ENCODE peak calls at places on chromosome 6, in four cellular contexts. N is H1, G is HepG2, M is GM12878. S is an unnamed sample.

GRCh38 chr6:119255492-119255891 is 94.1 kb downstream of the MAN1A1 start:
- DNase-seq in N (no peak), G (no peak), M (no peak), S (no peak)

GRCh38 chr6:110217255-110217654 is 37.0 kb downstream of the CDC40 start:
- DNase-seq in N (no peak), G (no peak), M (no peak), S (no peak)

GRCh38 chr6:119296036-119297035 is 53.2 kb downstream of the MAN1A1 start:
- DNase-seq in N (no peak), G (no peak), M (no peak), S (no peak)

GRCh38 chr6:37210313-37210898 is 40.5 kb downstream of the PIM1 start:
- DNase-seq in N (peak), G (peak), M (peak), S (peak)

GRCh38 chr6:5151955-5152401 is 66.8 kb downstream of the PPP1R3G start:
- DNase-seq in N (no peak), G (no peak), M (no peak), S (no peak)

GRCh38 chr6:89655122-89655521 is 16.6 kb upstream of the LYRM2 start:
- DNase-seq in N (no peak), G (no peak), M (no peak), S (no peak)

GRCh38 chr6:1739680-1740079 is 130.0 kb downstream of the FOXC1 start:
- DNase-seq in N (no peak), G (no peak), M (peak), S (no peak)

GRCh38 chr6:63307581-63308246 is 12.1 kb downstream of the LGSN start:
- DNase-seq in N (no peak), G (peak), M (peak), S (peak)

GRCh38 chr6:125111219-125111983 is 42.2 kb upstream of the TPD52L1 start:
- DNase-seq in N (no peak), G (no peak), M (no peak), S (no peak)

GRCh38 chr6:156694679-156695078 is 82.5 kb upstream of the ARID1B start:
- DNase-seq in N (no peak), G (no peak), M (no peak), S (no peak)

GRCh38 chr6:127938701-127939100 is 37.8 kb upstream of the THEMIS start:
- DNase-seq in N (no peak), G (no peak), M (no peak), S (no peak)

DNA sequence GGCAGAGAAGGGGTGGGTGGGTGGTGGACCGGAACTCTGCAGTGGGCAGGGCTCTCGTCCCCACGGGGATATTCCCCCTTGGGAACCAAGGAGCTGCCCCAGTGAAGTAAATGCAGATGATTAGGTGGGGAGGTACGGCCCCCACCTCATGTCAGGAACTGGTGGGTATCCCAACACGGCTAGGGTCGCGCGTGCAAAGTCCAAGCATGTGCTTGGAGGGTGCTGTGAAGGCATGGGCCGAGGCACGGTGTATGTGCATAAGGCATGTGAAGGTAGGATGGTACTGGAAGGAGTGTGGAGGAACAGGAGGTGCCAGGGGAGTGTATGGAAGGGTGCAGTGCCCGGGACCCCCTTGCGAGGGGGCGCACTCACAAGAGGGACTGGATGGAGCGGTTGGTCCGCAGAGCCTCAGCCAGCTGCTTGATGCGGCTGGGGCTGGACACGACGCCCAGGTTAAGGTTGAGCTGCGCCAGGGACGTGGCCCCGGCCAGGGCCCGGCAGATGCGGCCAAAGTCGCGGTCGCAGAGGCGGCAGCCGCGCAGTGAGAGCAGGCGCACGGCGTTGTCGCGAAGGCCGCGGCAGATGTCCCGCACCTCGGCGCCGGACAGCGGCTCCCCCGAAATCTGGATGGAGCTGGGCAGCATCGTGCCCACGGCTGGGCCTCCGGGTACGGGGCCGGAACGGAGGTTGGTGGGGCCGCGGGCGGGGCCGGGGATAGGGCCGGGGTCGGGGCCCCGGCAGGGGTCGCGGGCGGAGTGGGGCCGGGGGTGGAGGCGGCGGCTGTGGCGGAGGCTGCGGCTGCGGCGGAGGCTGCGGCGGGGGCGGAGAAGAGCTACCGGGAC is 783 bp downstream of the LRRC73 start:
- DNase-seq in N (no peak), G (no peak), M (no peak), S (no peak)
- TF ChIP-seq EZH2 in N (peak), G (no peak), M (no peak), S (no peak)

GRCh38 chr6:47309326-47310130 is at the start of gene TNFRSF21:
- DNase-seq in N (peak), G (peak), M (peak), S (peak)

GRCh38 chr6:47307362-47308222 is 2.1 kb downstream of the TNFRSF21 start:
- DNase-seq in N (no peak), G (no peak), M (no peak), S (no peak)

GRCh38 chr6:47308674-47309325 is 905 bp downstream of the TNFRSF21 start:
- DNase-seq in N (no peak), G (no peak), M (no peak), S (peak)

GRCh38 chr6:47308223-47308567 is 1.5 kb downstream of the TNFRSF21 start:
- DNase-seq in N (no peak), G (no peak), M (no peak), S (no peak)

DNA sequence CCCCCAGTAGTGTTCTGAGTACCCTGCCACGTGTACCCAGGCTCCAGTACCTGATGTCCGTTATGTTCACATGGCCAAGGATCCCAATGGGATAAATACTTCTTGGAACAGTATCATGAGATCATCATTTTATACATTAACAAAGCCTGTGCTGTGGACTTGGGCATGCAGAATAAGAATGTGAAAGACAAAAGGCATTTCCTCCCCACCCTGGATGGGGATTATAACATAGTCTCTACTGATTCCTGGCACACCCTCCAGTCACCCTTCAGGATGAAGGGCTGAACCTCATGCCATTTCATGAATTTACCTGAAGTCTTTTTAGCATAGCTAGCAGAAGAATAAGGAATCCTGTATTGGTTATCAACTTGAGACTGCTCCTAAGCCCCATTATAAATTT is 2.8 kb downstream of the TNFRSF21 start:
- DNase-seq in N (no peak), G (no peak), M (no peak), S (no peak)
- TF ChIP-seq HDAC2 in N (no peak), G (no peak), M (no peak), S (no peak)

DNA sequence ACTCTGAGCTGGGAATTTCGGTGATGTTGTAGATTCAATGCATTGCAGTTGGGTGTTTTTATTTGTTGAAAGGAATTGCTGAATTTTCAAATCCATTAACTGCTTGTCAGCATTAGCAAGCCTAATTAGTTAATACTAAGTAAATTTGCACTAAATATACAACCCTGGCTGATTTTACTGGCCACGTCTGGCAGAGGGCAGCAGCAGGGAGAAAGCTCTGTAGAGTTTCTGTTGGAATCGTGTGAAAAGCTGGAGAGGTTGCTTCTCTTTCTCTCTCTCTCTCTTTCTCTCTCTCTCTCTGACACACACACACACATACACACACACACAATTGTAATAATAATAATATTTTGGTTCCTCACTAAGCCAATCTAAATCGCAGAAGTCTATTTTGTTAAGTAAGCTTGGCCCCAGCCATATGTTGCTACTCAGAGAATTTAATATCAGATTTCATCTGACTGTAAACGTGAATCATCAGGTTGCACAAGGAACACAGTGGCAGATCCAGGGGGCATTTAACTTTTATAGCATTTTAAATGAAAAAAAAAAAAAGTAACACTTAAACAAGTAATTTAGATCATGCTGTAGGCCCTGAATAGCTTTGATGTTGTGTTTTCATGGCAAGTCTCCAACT is 289.5 kb downstream of the ESR1 start:
- DNase-seq in N (no peak), G (no peak), M (no peak), S (no peak)
- TF ChIP-seq EZH2 in N (no peak), G (no peak), M (no peak), S (no peak)

DNA sequence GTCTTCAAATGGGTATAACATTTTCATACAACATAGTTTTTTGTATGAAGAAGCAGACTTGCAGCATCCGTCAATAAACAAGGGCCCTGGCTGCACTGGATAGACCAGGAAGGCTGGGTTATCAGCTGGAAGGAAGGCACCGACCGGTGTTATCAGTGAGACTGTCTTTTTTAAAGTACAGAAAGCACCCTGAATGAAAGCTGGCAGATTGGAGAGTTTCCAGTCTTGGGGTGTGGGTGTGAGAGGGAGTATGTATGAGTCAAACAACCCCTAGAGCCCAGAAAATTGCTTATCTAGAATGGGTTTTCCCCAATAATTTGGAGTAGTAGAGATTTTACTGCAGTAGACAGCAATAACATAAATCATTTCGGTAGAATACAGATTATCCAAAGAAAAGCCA is 42.4 kb downstream of the TXLNB start:
- DNase-seq in N (no peak), G (no peak), M (no peak), S (no peak)
- TF ChIP-seq HDAC2 in N (no peak), G (no peak), M (no peak), S (no peak)

GRCh38 chr6:73349311-73349710 is 4.8 kb downstream of the DPPA5 start:
- DNase-seq in N (peak), G (no peak), M (no peak), S (no peak)
- TF ChIP-seq EZH2 in N (no peak), G (no peak), M (no peak), S (no peak)

GRCh38 chr6:40815731-40816130 is 223.3 kb downstream of the UNC5CL start:
- DNase-seq in N (no peak), G (no peak), M (no peak), S (no peak)
- TF ChIP-seq HDAC2 in N (no peak), G (no peak), M (no peak), S (no peak)

DNA sequence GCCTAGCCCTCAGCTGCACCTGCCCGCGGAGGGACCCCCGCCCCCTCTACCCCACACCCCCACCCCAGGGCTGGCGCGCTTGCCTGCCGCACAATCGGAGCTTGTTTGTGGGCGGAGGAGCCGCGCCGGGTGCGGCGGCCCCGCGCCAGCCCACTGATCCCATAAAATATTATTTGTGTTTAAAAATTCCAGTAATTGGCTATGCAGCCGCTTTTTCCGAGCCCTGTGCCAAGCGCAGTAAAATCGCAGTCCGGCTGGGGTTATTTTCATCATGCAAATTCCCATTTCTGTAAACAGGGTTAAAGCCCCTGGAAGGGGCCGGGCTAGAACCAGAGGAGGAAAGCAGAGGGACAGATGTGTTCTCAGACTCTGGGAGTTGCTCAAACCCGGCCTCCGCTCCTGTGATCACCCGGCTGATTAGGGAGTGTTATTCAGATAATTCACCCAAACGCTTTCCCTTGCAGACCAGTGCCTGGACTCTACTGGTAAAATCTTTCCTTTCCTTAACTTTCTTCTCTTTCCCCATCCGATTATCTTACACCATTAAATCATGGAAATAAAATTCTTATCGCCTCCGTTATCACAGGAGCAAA is 93.1 kb downstream of the NCR2 start:
- DNase-seq in N (no peak), G (no peak), M (no peak), S (no peak)
- TF ChIP-seq EZH2 in N (no peak), G (no peak), M (no peak), S (no peak)

DNA sequence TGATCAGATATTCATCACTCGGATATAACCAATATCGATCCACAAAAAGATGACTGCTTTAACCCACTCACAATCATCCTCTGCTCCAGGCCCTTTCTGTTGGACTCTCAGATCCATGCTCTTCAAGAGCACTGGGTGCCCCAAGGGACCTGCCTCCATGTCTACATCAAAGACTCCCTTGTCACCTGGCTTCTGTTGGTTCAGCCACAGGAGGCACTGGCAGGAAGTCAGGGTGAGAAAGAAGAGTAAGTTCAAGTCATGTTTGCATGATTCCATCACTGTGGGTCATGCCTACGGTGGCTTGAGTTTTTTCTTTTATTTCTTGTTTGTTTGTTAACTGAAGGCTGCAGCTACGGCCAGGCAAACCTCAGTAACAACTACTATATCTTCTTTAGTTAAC is 243.3 kb downstream of the ADGRG6 start:
- DNase-seq in N (no peak), G (no peak), M (no peak), S (no peak)
- TF ChIP-seq HDAC2 in N (no peak), G (no peak), M (no peak), S (no peak)

DNA sequence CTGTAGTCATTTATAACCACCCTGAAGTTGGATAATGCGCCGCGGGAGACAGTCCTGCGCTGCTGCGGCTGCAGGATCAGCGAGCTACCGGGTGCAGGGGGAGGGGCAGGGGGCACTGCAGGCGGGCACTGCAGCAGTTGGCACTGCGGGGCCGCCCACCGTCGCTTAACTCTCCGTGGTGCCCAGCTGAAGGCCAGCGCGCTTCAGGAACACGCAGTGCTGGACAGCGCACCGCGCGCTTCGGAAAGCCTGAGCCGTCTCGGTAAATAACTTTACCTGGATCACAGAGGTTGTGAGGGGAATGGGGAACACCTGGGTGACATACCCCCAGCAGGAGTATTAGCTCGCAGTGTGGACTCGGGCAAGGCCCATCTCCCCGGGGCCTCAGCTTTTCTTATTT is 12.4 kb upstream of the LRFN2 start:
- DNase-seq in N (no peak), G (no peak), M (no peak), S (no peak)
- TF ChIP-seq EZH2 in N (no peak), G (no peak), M (no peak), S (no peak)

S was measured in K562.